ENCODE peak calls at places on chromosomes 6 and 20, in four cellular contexts. I is H9, D is IMR-90, Q is H1. M is an unnamed sample.

GRCh38 chr6:28207244-28208179 is 17.6 kb upstream of the ZSCAN9 start:
- DNase-seq in I (peak), D (peak), Q (peak), M (peak)

GRCh38 chr6:47944846-47945245 is 163.0 kb downstream of the OPN5 start:
- DNase-seq in I (no peak), D (no peak), Q (no peak), M (no peak)

GRCh38 chr6:12331951-12332749 is 42.0 kb downstream of the EDN1 start:
- DNase-seq in I (no peak), D (peak), Q (no peak), M (peak)

GRCh38 chr6:121042766-121043165 is 291.5 kb downstream of the TBC1D32 start:
- DNase-seq in I (no peak), D (no peak), Q (no peak), M (no peak)

GRCh38 chr20:11686900-11687543 is 230.7 kb upstream of the BTBD3 start:
- DNase-seq in I (peak), D (peak), Q (peak), M (peak)

GRCh38 chr20:9149796-9150195 is 80.9 kb downstream of the PLCB4 start:
- DNase-seq in I (no peak), D (no peak), Q (no peak), M (no peak)

GRCh38 chr6:120869397-120869796 is 464.9 kb downstream of the TBC1D32 start:
- DNase-seq in I (peak), D (no peak), Q (no peak), M (peak)

GRCh38 chr6:71197267-71197666 is 91.3 kb upstream of the OGFRL1 start:
- DNase-seq in I (no peak), D (peak), Q (no peak), M (peak)

GRCh38 chr6:69835414-69836179 is 30.8 kb upstream of the COL19A1 start:
- DNase-seq in I (no peak), D (peak), Q (no peak), M (peak)

GRCh38 chr6:135627092-135627715 is 129.7 kb upstream of the AHI1 start:
- DNase-seq in I (no peak), D (no peak), Q (no peak), M (no peak)

GRCh38 chr6:118768904-118769325 is 117.5 kb upstream of the CEP85L start:
- DNase-seq in I (no peak), D (no peak), Q (no peak), M (no peak)

GRCh38 chr6:107712523-107713213 is 111.4 kb downstream of the SCML4 start:
- DNase-seq in I (no peak), D (peak), Q (no peak), M (no peak)

GRCh38 chr6:158938811-158939254 is 61.2 kb downstream of the RSPH3 start:
- DNase-seq in I (peak), D (no peak), Q (no peak), M (peak)

GRCh38 chr20:8094845-8095244 is 37.2 kb upstream of the PLCB1 start:
- DNase-seq in I (no peak), D (peak), Q (no peak), M (no peak)

GRCh38 chr6:87436435-87436834 is 28.7 kb downstream of the CFAP206 start:
- DNase-seq in I (peak), D (peak), Q (peak), M (peak)

GRCh38 chr6:155399062-155399746 is 56.4 kb downstream of the NOX3 start:
- DNase-seq in I (no peak), D (no peak), Q (no peak), M (no peak)

GRCh38 chr6:127972815-127973214 is 72.0 kb upstream of the THEMIS start:
- DNase-seq in I (no peak), D (no peak), Q (no peak), M (no peak)

GRCh38 chr6:99613705-99614429 is 7.2 kb downstream of the PRDM13 start:
- DNase-seq in I (peak), D (no peak), Q (peak), M (peak)

GRCh38 chr20:20083796-20084195 is 31.5 kb downstream of the CFAP61 start:
- DNase-seq in I (no peak), D (peak), Q (no peak), M (peak)

GRCh38 chr20:52192296-52193007 is 873 bp upstream of the ZFP64 start:
- DNase-seq in I (peak), D (no peak), Q (no peak), M (peak)

GRCh38 chr20:62812907-62813200 is 4.0 kb upstream of the COL9A3 start:
- DNase-seq in I (no peak), D (no peak), Q (no peak), M (no peak)

GRCh38 chr6:99514089-99514488 is 1.1 kb downstream of the USP45 start:
- DNase-seq in I (no peak), D (peak), Q (no peak), M (peak)

GRCh38 chr6:31952140-31952805 is 6.4 kb downstream of the CFB start:
- DNase-seq in I (peak), D (peak), Q (peak), M (peak)

GRCh38 chr6:170147056-170147787 is 143.7 kb downstream of the DLL1 start:
- DNase-seq in I (no peak), D (no peak), Q (no peak), M (no peak)

GRCh38 chr6:170146640-170147039 is 144.2 kb downstream of the DLL1 start:
- DNase-seq in I (no peak), D (no peak), Q (no peak), M (no peak)

GRCh38 chr6:170142559-170142958 is 148.3 kb downstream of the DLL1 start:
- DNase-seq in I (no peak), D (no peak), Q (no peak), M (no peak)

GRCh38 chr6:170143401-170144150 is 147.3 kb downstream of the DLL1 start:
- DNase-seq in I (no peak), D (no peak), Q (no peak), M (no peak)

DNA sequence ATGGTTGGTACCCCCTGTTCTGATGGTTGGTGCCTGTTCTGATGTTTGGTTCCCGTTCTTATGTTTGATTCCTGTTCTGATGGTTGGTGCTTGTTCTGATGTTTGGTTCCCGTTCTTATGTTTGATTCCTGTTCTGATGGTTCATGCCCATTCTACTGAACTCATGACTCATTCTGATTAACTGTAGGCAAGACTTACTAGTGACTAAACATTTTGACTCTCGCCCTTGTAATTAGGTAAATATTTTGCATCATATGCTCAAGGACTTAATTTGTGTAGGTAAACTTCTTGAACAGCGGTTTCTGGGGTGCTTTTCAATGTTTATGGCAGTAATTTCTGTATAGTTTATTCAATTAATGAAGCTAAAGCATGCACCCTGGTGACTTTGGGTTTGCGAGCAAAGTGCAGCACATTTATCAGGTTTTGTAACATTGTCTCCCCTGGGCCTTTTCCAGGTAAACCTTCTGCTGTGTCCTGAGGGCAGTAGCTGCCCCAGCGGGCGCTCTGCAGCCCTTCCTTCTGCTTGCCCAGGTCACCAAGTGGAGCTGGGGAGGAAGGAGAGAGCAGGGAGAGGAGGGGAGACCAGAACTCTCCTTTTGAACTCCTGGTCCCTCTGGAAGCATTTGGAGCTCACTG is 145.8 kb downstream of the DLL1 start:
- DNase-seq in I (no peak), D (no peak), Q (no peak), M (no peak)
- H3K23ac ChIP-seq in I (no peak), D (no peak), Q (no peak), M (no peak)

DNA sequence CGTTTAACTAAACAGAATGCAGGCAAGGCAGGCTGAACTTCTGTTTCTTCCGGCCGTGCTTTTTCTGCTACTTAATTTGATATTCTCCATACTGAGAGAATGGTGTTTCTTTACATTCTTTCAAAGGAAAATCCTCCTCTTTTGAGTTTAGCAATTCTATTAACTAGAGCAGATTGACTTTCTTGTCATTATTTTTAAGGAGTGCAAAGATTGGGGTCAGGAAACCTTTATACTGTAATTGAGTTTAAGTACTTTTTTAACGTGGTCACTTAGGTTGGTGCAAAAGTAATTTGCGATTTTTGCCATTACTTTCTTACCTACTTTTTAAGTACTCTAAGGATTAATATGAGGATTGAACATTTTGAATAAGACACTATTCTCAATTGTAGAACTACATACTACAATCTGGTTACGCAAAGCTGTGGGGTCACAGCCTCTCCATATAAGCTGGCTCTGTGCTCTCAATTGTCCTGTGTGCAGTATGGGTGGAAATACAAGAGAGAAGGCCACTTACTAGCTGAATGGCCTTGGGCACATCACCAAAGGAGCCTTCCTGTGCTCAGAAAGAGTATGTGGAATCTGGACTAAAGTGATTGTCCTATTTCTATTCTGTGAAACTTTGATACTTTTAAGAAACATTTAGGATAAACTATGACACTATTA is 16.7 kb downstream of the HECA start:
- DNase-seq in I (no peak), D (no peak), Q (no peak), M (no peak)
- H4K5ac ChIP-seq in I (no peak), D (peak), Q (no peak), M (no peak)

DNA sequence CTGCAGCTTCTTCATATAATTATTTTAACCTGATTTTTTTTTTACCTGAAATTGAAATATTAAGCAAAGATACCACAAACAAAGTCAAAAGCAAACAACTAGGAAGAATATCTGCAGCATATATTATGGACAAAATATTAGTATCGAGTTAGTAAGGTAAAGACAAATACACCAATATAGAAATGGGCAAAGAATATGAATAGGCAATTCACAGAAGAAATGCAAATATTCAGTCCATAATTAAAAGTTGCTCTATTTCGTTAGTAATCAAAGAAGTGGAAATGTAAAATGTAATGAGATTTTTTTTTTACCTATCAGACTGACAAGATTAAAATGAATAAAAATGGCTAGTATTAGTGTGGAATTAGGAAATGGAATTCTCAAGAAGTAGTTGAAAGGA is 121.5 kb downstream of the CD83 start:
- DNase-seq in I (no peak), D (no peak), Q (no peak), M (no peak)
- H3K23ac ChIP-seq in I (no peak), D (no peak), Q (no peak), M (no peak)

GRCh38 chr6:35077006-35077712 is 64.0 kb downstream of the TCP11 start:
- DNase-seq in I (no peak), D (no peak), Q (no peak), M (peak)
- H4K5ac ChIP-seq in I (no peak), D (no peak), Q (no peak), M (no peak)

DNA sequence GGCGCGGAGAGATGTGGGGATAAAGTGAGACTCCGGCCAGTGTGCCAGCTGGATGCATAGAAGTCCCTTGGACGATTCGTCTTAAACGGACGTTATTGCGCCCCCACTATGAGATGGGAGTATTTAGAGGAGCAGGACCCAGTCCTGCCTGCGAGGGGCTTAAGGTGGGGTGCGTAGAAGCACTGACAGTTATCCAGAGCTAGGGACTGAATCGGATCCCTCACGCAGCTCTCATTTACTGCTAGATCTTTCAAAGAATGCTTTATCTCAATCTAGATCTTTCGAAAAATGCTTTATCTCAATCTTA is 648 bp downstream of the NT5E start:
- DNase-seq in I (no peak), D (no peak), Q (no peak), M (no peak)
- H3K23ac ChIP-seq in I (no peak), D (peak), Q (no peak), M (peak)

M was measured in mesendoderm.